ENCODE peak calls at places on chromosomes 12 and 14, in eight cellular contexts. X, I, Y, K, Z, H, B and V are unnamed samples.

GRCh38 chr14:58245562-58245961 is 919 bp downstream of the PSMA3 start:
- DNase-seq in B (no peak), Y (no peak), Z (no peak), X (no peak), H (no peak), I (no peak), K (no peak), V (no peak)

GRCh38 chr12:5789469-5789968 is 155.5 kb downstream of the ANO2 start:
- DNase-seq in X (no peak), I (no peak), K (peak), B (no peak), H (peak), Y (no peak), Z (no peak), V (no peak)

GRCh38 chr12:66508025-66508424 is 170.9 kb downstream of the GRIP1 start:
- DNase-seq in K (no peak), I (no peak), Z (no peak), Y (no peak), X (no peak), H (no peak), B (no peak), V (no peak)

GRCh38 chr12:96219700-96220206 is 25.6 kb downstream of the ELK3 start:
- DNase-seq in X (no peak), Y (peak), H (peak), Z (no peak), K (peak), B (no peak), I (no peak), V (no peak)

GRCh38 chr14:51865953-51866747 is 5.7 kb downstream of the GNG2 start:
- DNase-seq in B (no peak), Z (no peak), Y (peak), X (no peak), H (no peak), I (no peak), K (no peak), V (no peak)

GRCh38 chr12:26496170-26496569 is 300.8 kb downstream of the SSPN start:
- DNase-seq in X (no peak), Y (no peak), H (no peak), K (no peak), I (no peak), B (no peak), Z (no peak), V (no peak)

GRCh38 chr14:94940263-94940993 is 170.5 kb upstream of the GSC start:
- DNase-seq in K (no peak), Z (no peak), X (no peak), H (no peak), I (no peak), Y (no peak), B (no peak), V (no peak)

GRCh38 chr12:28209782-28210181 is 19.5 kb downstream of the CCDC91 start:
- DNase-seq in Y (no peak), X (no peak), Z (no peak), I (no peak), B (no peak), K (peak), H (no peak), V (no peak)

GRCh38 chr12:82857276-82857675 is 170.6 kb downstream of the TMTC2 start:
- DNase-seq in X (peak), B (no peak), Y (no peak), Z (no peak), H (no peak), K (no peak), I (no peak), V (no peak)

GRCh38 chr12:88544991-88545684 is 35.1 kb downstream of the KITLG start:
- DNase-seq in K (peak), Z (no peak), B (no peak), H (peak), I (no peak), Y (no peak), X (no peak), V (no peak)

GRCh38 chr14:93239869-93240677 is 33.0 kb downstream of the UBR7 start:
- DNase-seq in K (peak), I (no peak), X (no peak), B (peak), Z (no peak), H (peak), Y (peak), V (no peak)

GRCh38 chr14:100032749-100033148 is 32.5 kb upstream of the EVL start:
- DNase-seq in Y (no peak), K (no peak), H (no peak), B (no peak), X (no peak), Z (no peak), I (no peak), V (no peak)

GRCh38 chr12:3607039-3607719 is 116.2 kb downstream of the PRMT8 start:
- DNase-seq in Z (no peak), I (no peak), K (no peak), H (no peak), Y (no peak), X (no peak), B (no peak), V (no peak)

GRCh38 chr14:23299558-23299957 is 3.1 kb downstream of the PPP1R3E start:
- DNase-seq in B (no peak), Y (no peak), Z (no peak), X (peak), H (peak), K (peak), I (no peak), V (no peak)

GRCh38 chr12:5402536-5402935 is 29.4 kb upstream of the NTF3 start:
- DNase-seq in I (no peak), Z (no peak), X (no peak), B (no peak), H (no peak), Y (no peak), K (no peak), V (no peak)

GRCh38 chr14:104964546-104964945 is 13.6 kb downstream of the AHNAK2 start:
- DNase-seq in H (no peak), Y (no peak), B (no peak), Z (no peak), I (no peak), K (no peak), X (no peak), V (no peak)

GRCh38 chr12:3748620-3749019 is 4.3 kb downstream of the CRACR2A start:
- DNase-seq in X (no peak), Z (no peak), K (no peak), I (no peak), H (no peak), B (no peak), Y (no peak), V (no peak)

GRCh38 chr14:96096639-96097610 is 57.8 kb downstream of the C14orf132 start:
- DNase-seq in H (no peak), Z (no peak), B (no peak), Y (no peak), K (no peak), I (no peak), X (no peak), V (no peak)

GRCh38 chr12:67957383-67957782 is 31.9 kb upstream of the IFNG-AS1 start:
- DNase-seq in H (no peak), Z (no peak), I (no peak), K (no peak), Y (peak), X (no peak), B (no peak), V (no peak)

GRCh38 chr12:106139422-106140141 is 828 bp upstream of the NUAK1 start:
- DNase-seq in Y (peak), I (peak), H (peak), Z (no peak), X (no peak), B (no peak), K (peak), V (no peak)

GRCh38 chr12:26317942-26318565 is 122.7 kb downstream of the SSPN start:
- DNase-seq in K (peak), B (no peak), H (peak), X (no peak), I (no peak), Z (no peak), Y (no peak), V (no peak)

GRCh38 chr12:78970041-78970440 is 105.5 kb downstream of the SYT1 start:
- DNase-seq in Y (no peak), H (no peak), X (no peak), B (no peak), I (no peak), K (peak), Z (no peak), V (no peak)

GRCh38 chr12:6285063-6285477 is 25.4 kb upstream of the PLEKHG6 start:
- DNase-seq in K (peak), Z (peak), Y (peak), B (peak), H (peak), X (peak), I (peak), V (no peak)

GRCh38 chr12:88393017-88393767 is 187.1 kb downstream of the KITLG start:
- DNase-seq in Y (peak), K (peak), H (no peak), Z (no peak), X (peak), B (no peak), I (no peak), V (no peak)

GRCh38 chr14:101088714-101089113 is 185.2 kb upstream of the RTL1 start:
- DNase-seq in I (no peak), Z (no peak), Y (no peak), B (no peak), K (no peak), X (no peak), H (no peak), V (no peak)

GRCh38 chr12:111174283-111175108 is 194.4 kb downstream of the PHETA1 start:
- DNase-seq in X (no peak), B (no peak), H (no peak), Z (no peak), K (no peak), I (no peak), Y (no peak), V (no peak)

GRCh38 chr12:21613931-21614330 is 9.3 kb upstream of the GYS2 start:
- DNase-seq in X (no peak), I (no peak), B (no peak), Y (no peak), K (no peak), Z (no peak), H (no peak), V (no peak)

GRCh38 chr12:47088021-47088944 is 8.5 kb upstream of the AMIGO2 start:
- DNase-seq in Z (no peak), I (no peak), B (no peak), Y (no peak), H (peak), X (no peak), K (peak), V (no peak)

GRCh38 chr14:52835122-52835903 is 43.9 kb upstream of the GNPNAT1 start:
- DNase-seq in B (no peak), Z (no peak), K (peak), I (no peak), H (peak), Y (no peak), X (peak), V (no peak)

GRCh38 chr14:26414103-26414502 is 183.7 kb downstream of the NOVA1 start:
- DNase-seq in I (no peak), K (no peak), H (no peak), Y (no peak), B (no peak), Z (no peak), X (no peak), V (no peak)

GRCh38 chr12:81207173-81207572 is 129.3 kb downstream of the ACSS3 start:
- DNase-seq in B (no peak), H (no peak), Y (no peak), K (no peak), Z (no peak), I (no peak), X (no peak), V (no peak)

GRCh38 chr12:60684988-60685655 is 1089.3 kb downstream of the SLC16A7 start:
- DNase-seq in X (no peak), I (no peak), B (no peak), K (no peak), Z (no peak), Y (no peak), H (no peak), V (no peak)

GRCh38 chr12:124713436-124714082 is 146.1 kb upstream of the NCOR2 start:
- DNase-seq in Y (no peak), B (no peak), Z (peak), I (peak), X (no peak), H (peak), K (peak), V (no peak)

GRCh38 chr12:11959117-11959823 is 111.5 kb upstream of the BCL2L14 start:
- DNase-seq in H (no peak), X (no peak), B (no peak), Y (peak), K (no peak), Z (no peak), I (no peak), V (no peak)

GRCh38 chr12:104095289-104095688 is 31.0 kb downstream of the HCFC2 start:
- DNase-seq in K (no peak), I (no peak), B (no peak), Z (no peak), X (no peak), H (no peak), Y (no peak), V (no peak)

GRCh38 chr12:109728921-109729836 is 15.6 kb downstream of the FAM222A start:
- DNase-seq in K (no peak), X (no peak), Z (no peak), H (no peak), I (no peak), Y (no peak), B (no peak), V (no peak)

GRCh38 chr14:59632381-59632780 is 55.8 kb upstream of the CCDC175 start:
- DNase-seq in Z (no peak), B (no peak), K (peak), H (no peak), X (peak), Y (peak), I (no peak), V (no peak)

GRCh38 chr12:124030510-124030909 is 57.5 kb downstream of the ZNF664 start:
- DNase-seq in K (peak), Y (no peak), H (peak), X (peak), Z (no peak), I (no peak), B (no peak), V (no peak)

GRCh38 chr14:61652526-61653262 is 42.6 kb upstream of the HIF1A start:
- DNase-seq in B (no peak), K (no peak), Y (no peak), H (peak), X (no peak), Z (no peak), I (no peak), V (no peak)